ENCODE peak calls at places on chromosomes 13 and 19, in six cellular contexts. W is fibroblast of the aortic adventitia; R is neural crest cell; Q is choroid plexus epithelial cell; I is stimulated activated CD8-positive, alpha-beta memory T cell treated with anti-CD3 and anti-CD28 coated beads, Interleukin-12 subunit alpha, Interleukin-12 subunit beta, amount 100 ng/mL, for 4 hours; E is aorta. B is an unnamed sample.

GRCh38 chr13:41457589-41458186 is 338 bp downstream of the RGCC start:
- DNase-seq in W (no peak), R (peak; percentile 3), Q (no peak), I (no peak), E (no peak), B (no peak)

GRCh38 chr19:37876047-37876446 is 30.3 kb downstream of the WDR87 start:
- DNase-seq in W (no peak), R (no peak), Q (no peak), I (no peak), E (no peak), B (no peak)

GRCh38 chr13:25932353-25932752 is 119.5 kb downstream of the SHISA2 start:
- DNase-seq in W (no peak), R (no peak), Q (no peak), I (no peak), E (no peak), B (no peak)

GRCh38 chr19:12766051-12766521 is 9.3 kb downstream of the HOOK2 start:
- DNase-seq in W (peak; percentile 77), R (peak; percentile 73), Q (peak; percentile 83), I (peak; percentile 66), E (peak; percentile 92), B (peak; percentile 32)

GRCh38 chr19:54480048-54480447 is 7.0 kb upstream of the CDC42EP5 start:
- DNase-seq in W (no peak), R (no peak), Q (no peak), I (no peak), E (no peak), B (no peak)

GRCh38 chr13:112194167-112194530 is 127.2 kb downstream of the SOX1 start:
- DNase-seq in W (no peak), R (no peak), Q (no peak), I (no peak), E (peak; percentile 62), B (no peak)

GRCh38 chr13:44140146-44140545 is 233.5 kb upstream of the SERP2 start:
- DNase-seq in W (no peak), R (no peak), Q (no peak), I (no peak), E (no peak), B (peak; percentile 93)

GRCh38 chr19:15265849-15266248 is 33.6 kb upstream of the EPHX3 start:
- DNase-seq in W (peak; percentile 99), R (no peak), Q (peak; percentile 97), I (no peak), E (peak; percentile 97), B (no peak)

GRCh38 chr13:82214341-82214740 is 1667.9 kb downstream of the SLITRK1 start:
- DNase-seq in W (no peak), R (no peak), Q (no peak), I (no peak), E (no peak), B (no peak)